ENCODE peak calls at places on chromosomes 16 and 17, in five cellular contexts. One of them, this sample, is unnamed.
A peak's percentile ranks its signal among the peaks of the same experiment; 100 is the strongest.

GRCh38 chr16:22397459-22397858 is 23.0 kb upstream of the CDR2 start:
- DNase-seq in gastrocnemius medialis: no peak
- DNase-seq in epithelial cell of proximal tubule: peak; percentile 69
- DNase-seq in MM.1S: no peak
- DNase-seq in nephron progenitor cell: no peak
- DNase-seq in this sample: no peak

GRCh38 chr16:27506771-27507170 is 42.9 kb downstream of the GTF3C1 start:
- DNase-seq in gastrocnemius medialis: no peak
- DNase-seq in epithelial cell of proximal tubule: no peak
- DNase-seq in MM.1S: no peak
- DNase-seq in nephron progenitor cell: no peak
- DNase-seq in this sample: no peak

GRCh38 chr16:12186774-12187335 is 210.3 kb downstream of the SNX29 start:
- DNase-seq in epithelial cell of proximal tubule: peak; percentile 20
- DNase-seq in MM.1S: no peak
- DNase-seq in gastrocnemius medialis: no peak
- DNase-seq in nephron progenitor cell: no peak
- DNase-seq in this sample: no peak

GRCh38 chr17:9016941-9017552 is 4.3 kb upstream of the NTN1 start:
- DNase-seq in nephron progenitor cell: no peak
- DNase-seq in MM.1S: no peak
- DNase-seq in gastrocnemius medialis: no peak
- DNase-seq in epithelial cell of proximal tubule: no peak
- DNase-seq in this sample: no peak

GRCh38 chr16:31362476-31363405 is 7.8 kb downstream of the ITGAX start:
- DNase-seq in gastrocnemius medialis: no peak
- DNase-seq in nephron progenitor cell: no peak
- DNase-seq in MM.1S: no peak
- DNase-seq in epithelial cell of proximal tubule: no peak
- DNase-seq in this sample: no peak

GRCh38 chr16:12449795-12450194 is 353.9 kb downstream of the CPPED1 start:
- DNase-seq in MM.1S: no peak
- DNase-seq in epithelial cell of proximal tubule: no peak
- DNase-seq in nephron progenitor cell: no peak
- DNase-seq in gastrocnemius medialis: no peak
- DNase-seq in this sample: no peak

GRCh38 chr17:2705888-2706795 is 5.4 kb downstream of the CLUH start:
- DNase-seq in nephron progenitor cell: no peak
- DNase-seq in gastrocnemius medialis: no peak
- DNase-seq in MM.1S: no peak
- DNase-seq in epithelial cell of proximal tubule: no peak
- DNase-seq in this sample: no peak

GRCh38 chr16:77596243-77596642 is 126.1 kb upstream of the NUDT7 start:
- DNase-seq in nephron progenitor cell: no peak
- DNase-seq in gastrocnemius medialis: no peak
- DNase-seq in MM.1S: no peak
- DNase-seq in epithelial cell of proximal tubule: no peak
- DNase-seq in this sample: no peak

GRCh38 chr17:14428640-14429029 is 127.8 kb downstream of the HS3ST3B1 start:
- DNase-seq in MM.1S: peak; percentile 33
- DNase-seq in epithelial cell of proximal tubule: no peak
- DNase-seq in gastrocnemius medialis: no peak
- DNase-seq in nephron progenitor cell: no peak
- DNase-seq in this sample: no peak

GRCh38 chr17:54898576-54898975 is 2.1 kb upstream of the TOM1L1 start:
- DNase-seq in epithelial cell of proximal tubule: no peak
- DNase-seq in MM.1S: no peak
- DNase-seq in nephron progenitor cell: no peak
- DNase-seq in gastrocnemius medialis: no peak
- DNase-seq in this sample: no peak

GRCh38 chr16:89981414-89981813 is 32.9 kb downstream of the DEF8 start:
- DNase-seq in MM.1S: no peak
- DNase-seq in gastrocnemius medialis: no peak
- DNase-seq in epithelial cell of proximal tubule: no peak
- DNase-seq in nephron progenitor cell: no peak
- DNase-seq in this sample: peak; percentile 65

GRCh38 chr17:43829738-43830137 is 3.2 kb downstream of the MPP3 start:
- DNase-seq in nephron progenitor cell: no peak
- DNase-seq in MM.1S: peak; percentile 1
- DNase-seq in gastrocnemius medialis: no peak
- DNase-seq in epithelial cell of proximal tubule: no peak
- DNase-seq in this sample: no peak

GRCh38 chr16:15644306-15644961 is 1.5 kb upstream of the MARF1 start:
- DNase-seq in epithelial cell of proximal tubule: no peak
- DNase-seq in MM.1S: peak; percentile 36
- DNase-seq in gastrocnemius medialis: no peak
- DNase-seq in nephron progenitor cell: no peak
- DNase-seq in this sample: no peak

GRCh38 chr17:48016112-48016511 is 21.5 kb downstream of the COPZ2 start:
- DNase-seq in gastrocnemius medialis: no peak
- DNase-seq in nephron progenitor cell: no peak
- DNase-seq in epithelial cell of proximal tubule: no peak
- DNase-seq in MM.1S: no peak
- DNase-seq in this sample: no peak

GRCh38 chr17:50055055-50055425 is 870 bp upstream of the ITGA3 start:
- DNase-seq in MM.1S: peak; percentile 81
- DNase-seq in epithelial cell of proximal tubule: no peak
- DNase-seq in nephron progenitor cell: peak; percentile 21
- DNase-seq in gastrocnemius medialis: no peak
- DNase-seq in this sample: no peak

GRCh38 chr16:47045459-47045858 is 72.0 kb upstream of the DNAJA2 start:
- DNase-seq in gastrocnemius medialis: no peak
- DNase-seq in nephron progenitor cell: no peak
- DNase-seq in MM.1S: no peak
- DNase-seq in epithelial cell of proximal tubule: no peak
- DNase-seq in this sample: no peak

GRCh38 chr17:12522743-12523181 is 142.9 kb upstream of the MYOCD start:
- DNase-seq in MM.1S: no peak
- DNase-seq in epithelial cell of proximal tubule: no peak
- DNase-seq in nephron progenitor cell: peak; percentile 14
- DNase-seq in gastrocnemius medialis: no peak
- DNase-seq in this sample: no peak

GRCh38 chr16:9351841-9352434 is 260.5 kb downstream of the HAPSTR1 start:
- DNase-seq in epithelial cell of proximal tubule: no peak
- DNase-seq in nephron progenitor cell: no peak
- DNase-seq in gastrocnemius medialis: no peak
- DNase-seq in MM.1S: no peak
- DNase-seq in this sample: no peak

GRCh38 chr16:85759631-85760419 is 8.9 kb upstream of the C16orf74 start:
- DNase-seq in epithelial cell of proximal tubule: no peak
- DNase-seq in gastrocnemius medialis: peak; percentile 14
- DNase-seq in nephron progenitor cell: no peak
- DNase-seq in MM.1S: no peak
- DNase-seq in this sample: peak; percentile 82

GRCh38 chr16:12155235-12155634 is 178.7 kb downstream of the SNX29 start:
- DNase-seq in nephron progenitor cell: no peak
- DNase-seq in gastrocnemius medialis: no peak
- DNase-seq in MM.1S: no peak
- DNase-seq in epithelial cell of proximal tubule: no peak
- DNase-seq in this sample: no peak

GRCh38 chr16:58814348-58814801 is 80.3 kb upstream of the GOT2 start:
- DNase-seq in nephron progenitor cell: peak; percentile 63
- DNase-seq in MM.1S: peak; percentile 45
- DNase-seq in gastrocnemius medialis: no peak
- DNase-seq in epithelial cell of proximal tubule: no peak
- DNase-seq in this sample: peak; percentile 71

GRCh38 chr17:74259667-74260524 is 14.1 kb upstream of the DNAI2 start:
- DNase-seq in nephron progenitor cell: no peak
- DNase-seq in epithelial cell of proximal tubule: no peak
- DNase-seq in gastrocnemius medialis: no peak
- DNase-seq in MM.1S: no peak
- DNase-seq in this sample: no peak
- TF ChIP-seq CTCF in nephron progenitor cell: no peak
- TF ChIP-seq CTCF in epithelial cell of proximal tubule: no peak
- TF ChIP-seq CTCF in gastrocnemius medialis: no peak
- TF ChIP-seq CTCF in MM.1S: no peak
- TF ChIP-seq CTCF in this sample: no peak

DNA sequence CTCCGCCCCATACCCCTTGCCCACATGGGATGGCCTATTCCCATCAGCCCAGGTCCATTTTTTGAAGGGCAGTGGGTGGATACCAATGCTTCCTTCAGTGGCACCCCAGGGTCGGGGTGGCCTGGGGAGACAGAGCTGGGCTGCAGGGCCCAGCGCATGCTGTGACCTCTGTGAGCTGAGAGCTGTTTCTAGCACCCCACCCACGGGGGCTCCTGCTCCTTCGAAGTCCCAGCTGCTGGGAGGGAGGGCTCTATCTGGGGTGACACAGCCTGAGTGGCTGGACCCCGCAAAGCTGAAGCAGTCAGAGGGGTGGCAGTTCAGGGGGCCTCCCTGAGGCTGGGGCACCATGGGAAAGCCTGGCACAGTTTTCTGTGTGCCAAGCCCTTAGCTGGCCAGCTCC is 10.7 kb downstream of the PAM16 start:
- DNase-seq in nephron progenitor cell: no peak
- DNase-seq in epithelial cell of proximal tubule: no peak
- DNase-seq in gastrocnemius medialis: no peak
- DNase-seq in MM.1S: no peak
- DNase-seq in this sample: no peak
- TF ChIP-seq CTCF in nephron progenitor cell: no peak
- TF ChIP-seq CTCF in epithelial cell of proximal tubule: no peak
- TF ChIP-seq CTCF in gastrocnemius medialis: no peak
- TF ChIP-seq CTCF in MM.1S: no peak
- TF ChIP-seq CTCF in this sample: no peak

DNA sequence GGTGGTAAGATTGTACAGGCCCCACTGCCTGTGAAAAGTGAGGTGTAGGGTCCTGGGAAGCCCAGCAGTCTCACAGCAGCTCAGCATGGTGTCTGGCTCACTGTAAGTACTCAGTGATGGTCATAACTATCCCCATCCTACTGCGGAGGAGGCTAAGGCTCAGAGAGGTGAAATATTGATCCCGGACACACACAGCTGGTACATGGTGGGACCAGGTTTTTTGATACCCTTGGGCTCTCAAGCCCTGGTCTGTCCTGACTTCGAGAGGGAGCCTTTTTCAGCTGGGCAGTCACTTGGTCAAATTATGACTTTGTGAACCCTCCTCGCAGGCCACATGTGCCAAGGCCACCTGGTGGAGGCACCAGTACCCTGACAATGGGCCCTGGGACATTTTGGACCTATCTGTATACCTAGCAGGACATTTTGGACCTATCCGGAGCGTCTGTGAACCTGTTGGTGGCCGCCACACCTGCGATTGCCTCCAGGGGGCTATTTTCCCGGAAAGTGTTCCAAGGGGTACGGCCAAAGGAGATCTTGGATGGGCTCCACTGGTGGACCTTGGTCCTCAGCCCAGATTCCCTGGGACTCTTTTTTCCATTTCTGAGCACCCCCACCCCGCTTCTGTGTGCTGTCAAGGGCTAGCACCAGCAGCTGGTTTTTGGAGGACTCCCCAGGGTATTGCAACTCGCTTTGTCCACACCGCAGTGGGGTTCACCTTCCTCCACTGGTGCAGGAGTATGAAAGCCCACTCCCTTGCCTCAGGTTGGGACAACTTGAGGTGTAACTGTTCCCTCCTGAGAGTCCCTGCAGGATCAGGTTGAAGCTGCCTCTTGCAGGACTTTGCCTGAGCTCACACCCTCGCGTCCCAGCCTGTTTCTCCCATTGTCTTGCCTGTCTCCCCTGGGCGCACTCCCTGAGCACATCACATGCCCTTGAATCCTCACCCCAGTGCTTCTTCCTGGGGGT is 83.6 kb upstream of the NKD1 start:
- DNase-seq in gastrocnemius medialis: no peak
- DNase-seq in MM.1S: no peak
- DNase-seq in nephron progenitor cell: no peak
- DNase-seq in epithelial cell of proximal tubule: no peak
- DNase-seq in this sample: no peak
- TF ChIP-seq CTCF in gastrocnemius medialis: no peak
- TF ChIP-seq CTCF in MM.1S: no peak
- TF ChIP-seq CTCF in nephron progenitor cell: peak; percentile 24
- TF ChIP-seq CTCF in epithelial cell of proximal tubule: no peak
- TF ChIP-seq CTCF in this sample: no peak

DNA sequence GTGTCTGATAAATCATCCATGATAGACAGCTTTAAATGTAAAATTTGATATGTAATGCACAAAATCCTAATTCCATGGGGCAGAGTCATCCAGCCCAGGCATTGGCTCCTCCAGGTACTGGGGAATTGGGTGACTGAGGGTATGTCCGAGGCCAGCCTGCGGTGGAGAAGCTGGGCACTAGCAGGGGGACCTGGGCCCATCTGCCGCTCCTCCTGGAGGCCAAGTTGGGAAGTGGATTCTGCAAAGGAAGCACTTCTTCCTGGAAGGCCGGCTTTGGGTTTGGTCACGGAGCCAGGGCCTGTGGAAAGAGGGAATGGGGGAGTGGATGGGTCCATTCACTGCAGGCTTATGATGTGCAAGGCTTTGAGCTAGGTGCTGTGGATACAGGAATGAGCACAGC is 85.8 kb downstream of the GNAO1 start:
- DNase-seq in gastrocnemius medialis: no peak
- DNase-seq in epithelial cell of proximal tubule: no peak
- DNase-seq in nephron progenitor cell: peak; percentile 51
- DNase-seq in MM.1S: no peak
- DNase-seq in this sample: no peak
- TF ChIP-seq CTCF in gastrocnemius medialis: no peak
- TF ChIP-seq CTCF in epithelial cell of proximal tubule: peak; percentile 9
- TF ChIP-seq CTCF in nephron progenitor cell: peak; percentile 46
- TF ChIP-seq CTCF in MM.1S: no peak
- TF ChIP-seq CTCF in this sample: no peak